ENCODE peak calls at places on chromosomes 16 and 17, in ten cellular contexts. J is lower lobe of right lung; Y is A549; L is stomach; I is mesenchymal stem cell; H is transverse colon; X is CD4-positive, CD25-positive, alpha-beta regulatory T cell; W is tibial artery; C is esophagus squamous epithelium; A is naive thymus-derived CD4-positive, alpha-beta T cell. G is an unnamed sample.

GRCh38 chr16:78034530-78034929 is 12.2 kb downstream of the CLEC3A start:
- DNase-seq in J (no peak), Y (no peak), L (no peak), I (no peak), H (no peak), X (peak; percentile 20), W (no peak), C (no peak), A (no peak), G (no peak)

GRCh38 chr17:33239702-33240101 is 53.4 kb downstream of the ASIC2 start:
- DNase-seq in J (no peak), Y (no peak), L (no peak), I (no peak), H (no peak), X (no peak), W (no peak), C (no peak), A (no peak), G (no peak)

GRCh38 chr17:47776330-47777197 is 43.5 kb downstream of the TBX21 start:
- DNase-seq in J (no peak), Y (peak; percentile 71), L (no peak), I (peak; percentile 59), H (peak; percentile 19), X (peak; percentile 62), W (no peak), C (no peak), A (peak; percentile 17), G (peak; percentile 62)

GRCh38 chr17:47742319-47743181 is 9.5 kb downstream of the TBX21 start:
- DNase-seq in J (no peak), Y (no peak), L (no peak), I (no peak), H (no peak), X (peak; percentile 44), W (no peak), C (no peak), A (peak; percentile 37), G (no peak)

GRCh38 chr16:48409839-48410610 is 24.8 kb upstream of the SIAH1 start:
- DNase-seq in J (peak; percentile 49), Y (peak; percentile 68), L (peak; percentile 53), I (peak; percentile 93), H (peak; percentile 68), X (no peak), W (no peak), C (no peak), A (no peak), G (peak; percentile 97)

GRCh38 chr17:7046127-7046724 is 2.3 kb upstream of the SLC16A11 start:
- DNase-seq in J (peak; percentile 92), Y (no peak), L (peak; percentile 96), I (peak; percentile 63), H (peak; percentile 95), X (peak; percentile 49), W (no peak), C (no peak), A (peak; percentile 42), G (peak; percentile 87)

GRCh38 chr17:75619506-75620431 is 13.5 kb upstream of the SMIM5 start:
- DNase-seq in J (no peak), Y (peak; percentile 70), L (no peak), I (peak; percentile 42), H (no peak), X (peak; percentile 22), W (no peak), C (no peak), A (no peak), G (no peak)

GRCh38 chr17:35371934-35372333 is 1.5 kb downstream of the SLFN11 start:
- DNase-seq in J (no peak), Y (no peak), L (no peak), I (no peak), H (no peak), X (no peak), W (no peak), C (no peak), A (no peak), G (no peak)

GRCh38 chr17:6172642-6173330 is 102.6 kb downstream of the WSCD1 start:
- DNase-seq in J (no peak), Y (no peak), L (no peak), I (no peak), H (no peak), X (no peak), W (no peak), C (no peak), A (no peak), G (no peak)

GRCh38 chr16:67430504-67431076 is 331 bp upstream of the HSD11B2 start:
- DNase-seq in J (peak; percentile 64), Y (no peak), L (peak; percentile 65), I (no peak), H (peak; percentile 89), X (peak; percentile 27), W (no peak), C (no peak), A (no peak), G (no peak)

GRCh38 chr16:89072216-89073130 is 21.2 kb upstream of the ACSF3 start:
- DNase-seq in J (no peak), Y (no peak), L (no peak), I (peak; percentile 53), H (no peak), X (no peak), W (no peak), C (no peak), A (no peak), G (no peak)

GRCh38 chr16:16005725-16006124 is 56.3 kb downstream of the ABCC1 start:
- DNase-seq in J (no peak), Y (no peak), L (no peak), I (no peak), H (no peak), X (no peak), W (no peak), C (no peak), A (no peak), G (no peak)
- H3K4me1 ChIP-seq in J (peaks cover 13% of the 10 kb centered on the region), Y (peaks cover 76% of the 10 kb centered on the region), L (peaks cover 45% of the 10 kb centered on the region), I (peaks cover 24% of the 10 kb centered on the region), H (peaks cover 17% of the 10 kb centered on the region), X (peaks cover 8% of the 10 kb centered on the region), W (peaks cover 7% of the 10 kb centered on the region), C (peaks cover 10% of the 10 kb centered on the region), A (no peaks in the 10 kb centered on the region), G (peaks cover 7% of the 10 kb centered on the region)

DNA sequence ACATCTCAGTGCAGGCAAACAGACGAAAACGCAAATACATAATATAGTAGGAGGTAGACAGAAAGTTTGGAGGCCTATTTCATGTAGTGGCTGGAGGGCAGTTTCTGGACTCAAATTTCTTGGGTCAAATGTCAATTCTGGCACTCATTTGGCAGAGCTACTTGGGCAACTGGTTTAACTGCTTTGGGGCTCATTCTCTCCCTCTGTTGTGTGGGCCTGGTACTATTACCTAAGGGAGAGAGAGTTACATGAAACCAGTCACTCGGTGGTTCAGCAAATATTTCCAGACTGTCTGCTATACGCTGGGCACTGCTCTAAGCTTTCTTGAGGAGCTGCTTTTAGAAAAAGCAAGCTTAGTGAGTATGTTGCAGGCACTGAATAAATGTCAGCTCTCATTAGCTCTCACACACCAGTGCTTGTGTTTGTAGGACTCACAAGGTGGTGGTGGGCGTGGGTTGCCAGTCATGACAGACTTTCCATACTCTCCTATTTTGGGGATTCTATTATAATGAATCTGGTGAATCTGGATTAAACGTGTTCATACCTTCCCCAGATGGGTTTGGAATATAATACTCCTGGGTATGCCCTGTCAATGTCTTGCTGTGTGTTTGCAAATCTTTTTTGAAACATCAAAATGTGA is 1.7 kb upstream of the SHISA9 start:
- DNase-seq in J (no peak), Y (no peak), L (peak; percentile 29), I (no peak), H (no peak), X (no peak), W (no peak), C (no peak), A (no peak), G (no peak)
- H3K4me3 ChIP-seq in J (no peak overlapping the region), Y (no peak overlapping the region), L (no peak overlapping the region), I (no peak overlapping the region), H (no peak overlapping the region), X (no peak overlapping the region), W (no peak overlapping the region), C (no peak overlapping the region), A (no peak overlapping the region), G (no peak overlapping the region)

DNA sequence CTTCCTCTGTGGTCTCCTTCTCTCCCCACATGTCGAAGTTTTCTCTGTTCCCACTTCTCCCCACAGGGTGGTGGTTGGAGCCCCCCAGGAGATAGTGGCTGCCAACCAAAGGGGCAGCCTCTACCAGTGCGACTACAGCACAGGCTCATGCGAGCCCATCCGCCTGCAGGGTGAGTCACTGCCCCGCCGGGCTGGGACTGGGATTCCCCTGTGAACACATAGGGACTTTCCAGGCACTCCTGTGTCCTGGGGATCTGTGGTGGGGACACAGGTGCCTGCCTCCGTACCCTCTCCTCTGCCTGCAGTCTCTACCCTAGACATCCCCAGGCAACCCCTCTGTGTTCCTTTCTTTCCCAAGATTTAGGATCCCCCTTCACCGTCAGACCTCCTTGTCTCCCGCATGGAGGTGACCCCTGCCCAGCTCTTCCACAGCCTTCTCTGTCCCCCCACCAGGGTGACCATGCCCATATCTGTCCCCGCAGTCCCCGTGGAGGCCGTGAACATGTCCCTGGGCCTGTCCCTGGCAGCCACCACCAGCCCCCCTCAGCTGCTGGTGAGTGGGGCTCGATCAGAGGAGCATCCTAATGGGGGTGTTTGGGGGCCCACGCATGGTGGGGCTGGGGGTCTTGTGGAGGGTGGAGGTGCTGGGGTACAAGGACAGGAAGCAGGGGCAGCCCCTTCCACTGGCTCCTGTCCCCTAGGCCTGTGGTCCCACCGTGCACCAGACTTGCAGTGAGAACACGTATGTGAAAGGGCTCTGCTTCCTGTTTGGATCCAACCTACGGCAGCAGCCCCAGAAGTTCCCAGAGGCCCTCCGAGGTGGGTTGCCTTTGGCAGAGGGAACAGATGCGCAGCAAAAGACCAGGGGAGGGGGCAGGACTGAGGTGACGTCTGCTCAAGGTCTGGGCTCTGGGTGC is 5.8 kb downstream of the ITGAM start:
- DNase-seq in J (no peak), Y (peak; percentile 85), L (peak; percentile 30), I (no peak), H (no peak), X (peak; percentile 51), W (no peak), C (no peak), A (no peak), G (no peak)
- H3K27ac ChIP-seq in J (no peak overlapping the region), Y (peak overlapping the region; percentile 74), L (no peak overlapping the region), I (no peak overlapping the region), H (no peak overlapping the region), X (no peak overlapping the region), W (no peak overlapping the region), C (peak overlapping the region; percentile 14), A (no peak overlapping the region), G (no peak overlapping the region)

DNA sequence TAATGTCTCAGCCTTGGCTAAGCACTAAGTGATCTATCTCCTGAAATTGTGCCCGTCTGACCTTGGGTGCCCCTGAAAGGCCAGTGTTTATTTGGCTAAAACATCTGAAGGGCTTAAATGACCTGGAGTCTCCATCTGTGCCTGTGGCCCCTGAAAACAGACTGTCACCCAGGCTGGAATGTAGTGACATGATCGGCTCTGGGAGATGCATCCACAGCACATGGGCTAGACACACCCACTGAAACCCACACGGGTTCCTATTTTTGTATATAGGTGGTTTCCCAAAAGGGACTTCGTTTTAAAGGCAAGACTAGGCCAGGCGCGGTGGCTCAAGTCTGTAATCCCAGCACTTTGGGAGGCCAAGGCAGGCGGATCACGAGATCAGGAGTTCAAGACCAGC is 13.5 kb downstream of the CEP295NL start:
- DNase-seq in J (no peak), Y (no peak), L (no peak), I (no peak), H (peak; percentile 43), X (no peak), W (no peak), C (no peak), A (no peak), G (no peak)
- H3K4me1 ChIP-seq in J (peaks cover 61% of the 10 kb centered on the region), Y (peaks cover 27% of the 10 kb centered on the region), L (peaks cover 81% of the 10 kb centered on the region), I (peaks cover 29% of the 10 kb centered on the region), H (peaks cover 73% of the 10 kb centered on the region), X (peaks cover 21% of the 10 kb centered on the region), W (peaks cover 39% of the 10 kb centered on the region), C (peaks cover 86% of the 10 kb centered on the region), A (peaks cover 17% of the 10 kb centered on the region), G (peaks cover 4% of the 10 kb centered on the region)

GRCh38 chr17:18920911-18921441 is 31.0 kb upstream of the SLC5A10 start:
- DNase-seq in J (no peak), Y (no peak), L (no peak), I (peak; percentile 19), H (peak; percentile 15), X (peak; percentile 46), W (no peak), C (no peak), A (no peak), G (no peak)
- H3K4me3 ChIP-seq in J (no peak overlapping the region), Y (peak overlapping the region; percentile 25), L (no peak overlapping the region), I (no peak overlapping the region), H (no peak overlapping the region), X (peak overlapping the region; percentile 42), W (no peak overlapping the region), C (no peak overlapping the region), A (no peak overlapping the region), G (no peak overlapping the region)